ENCODE peak calls at places on chromosomes 11 and 22, in five cellular contexts. One of them, this sample, is unnamed.
A peak's percentile ranks its signal among the peaks of the same experiment; 100 is the strongest.

GRCh38 chr22:36998620-36999351 is 20.5 kb downstream of the TST start:
- DNase-seq in aorta: no peak
- DNase-seq in T-cell: no peak
- DNase-seq in HS-27A: no peak
- DNase-seq in NCI-H1436 treated with DMSO at 0.1 percent for 48 hours: no peak
- DNase-seq in this sample: no peak

GRCh38 chr11:126305699-126306098 is 1.8 kb downstream of the DCPS start:
- DNase-seq in aorta: no peak
- DNase-seq in T-cell: no peak
- DNase-seq in HS-27A: no peak
- DNase-seq in NCI-H1436 treated with DMSO at 0.1 percent for 48 hours: no peak
- DNase-seq in this sample: no peak

GRCh38 chr11:134994431-134994830 is 582.4 kb upstream of the B3GAT1 start:
- DNase-seq in aorta: no peak
- DNase-seq in T-cell: no peak
- DNase-seq in HS-27A: no peak
- DNase-seq in NCI-H1436 treated with DMSO at 0.1 percent for 48 hours: no peak
- DNase-seq in this sample: no peak

GRCh38 chr11:26971961-26972360 is 22.0 kb upstream of the FIBIN start:
- DNase-seq in aorta: no peak
- DNase-seq in T-cell: no peak
- DNase-seq in HS-27A: no peak
- DNase-seq in NCI-H1436 treated with DMSO at 0.1 percent for 48 hours: no peak
- DNase-seq in this sample: no peak

GRCh38 chr11:12269446-12270214 is 107.7 kb upstream of the PARVA start:
- DNase-seq in aorta: no peak
- DNase-seq in T-cell: no peak
- DNase-seq in HS-27A: no peak
- DNase-seq in NCI-H1436 treated with DMSO at 0.1 percent for 48 hours: no peak
- DNase-seq in this sample: no peak

GRCh38 chr22:33024626-33025025 is 33.6 kb downstream of the SYN3 start:
- DNase-seq in aorta: no peak
- DNase-seq in T-cell: no peak
- DNase-seq in HS-27A: no peak
- DNase-seq in NCI-H1436 treated with DMSO at 0.1 percent for 48 hours: no peak
- DNase-seq in this sample: no peak

GRCh38 chr22:39719559-39720450 is 149.3 kb downstream of the CACNA1I start:
- DNase-seq in aorta: peak; percentile 20
- DNase-seq in T-cell: no peak
- DNase-seq in HS-27A: no peak
- DNase-seq in NCI-H1436 treated with DMSO at 0.1 percent for 48 hours: no peak
- DNase-seq in this sample: no peak

GRCh38 chr22:49957826-49958461 is 2.6 kb upstream of the PIM3 start:
- DNase-seq in aorta: peak; percentile 66
- DNase-seq in T-cell: no peak
- DNase-seq in HS-27A: no peak
- DNase-seq in NCI-H1436 treated with DMSO at 0.1 percent for 48 hours: no peak
- DNase-seq in this sample: peak; percentile 67

GRCh38 chr22:26847816-26848215 is 190.4 kb downstream of the MIAT start:
- DNase-seq in aorta: no peak
- DNase-seq in T-cell: no peak
- DNase-seq in HS-27A: no peak
- DNase-seq in NCI-H1436 treated with DMSO at 0.1 percent for 48 hours: no peak
- DNase-seq in this sample: no peak

GRCh38 chr11:12696911-12697581 is 22.8 kb downstream of the TEAD1 start:
- DNase-seq in aorta: no peak
- DNase-seq in T-cell: no peak
- DNase-seq in HS-27A: no peak
- DNase-seq in NCI-H1436 treated with DMSO at 0.1 percent for 48 hours: no peak
- DNase-seq in this sample: no peak

GRCh38 chr11:48064306-48064705 is 83.9 kb downstream of the PTPRJ start:
- DNase-seq in aorta: no peak
- DNase-seq in T-cell: no peak
- DNase-seq in HS-27A: peak; percentile 75
- DNase-seq in NCI-H1436 treated with DMSO at 0.1 percent for 48 hours: no peak
- DNase-seq in this sample: no peak

GRCh38 chr11:77687088-77687487 is 49.5 kb upstream of the CLNS1A start:
- DNase-seq in aorta: no peak
- DNase-seq in T-cell: no peak
- DNase-seq in HS-27A: no peak
- DNase-seq in NCI-H1436 treated with DMSO at 0.1 percent for 48 hours: no peak
- DNase-seq in this sample: no peak

GRCh38 chr22:46379301-46379930 is 43.9 kb downstream of the TRMU start:
- DNase-seq in aorta: peak; percentile 70
- DNase-seq in T-cell: no peak
- DNase-seq in HS-27A: no peak
- DNase-seq in NCI-H1436 treated with DMSO at 0.1 percent for 48 hours: no peak
- DNase-seq in this sample: no peak